ENCODE peak calls at places on chromosomes 2 and 18, in five cellular contexts. N, E, K, J and M are unnamed samples.

GRCh38 chr2:144886847-144887246 is 366.9 kb upstream of the ZEB2 start:
- DNase-seq in K (no peak), N (peak), J (no peak), E (peak), M (no peak)

GRCh38 chr18:49234984-49235383 is 225.5 kb downstream of the DYM start:
- DNase-seq in N (no peak), E (no peak), J (no peak), K (no peak), M (no peak)

GRCh38 chr18:53411511-53411910 is 813.0 kb downstream of the MBD2 start:
- DNase-seq in E (no peak), N (no peak), K (no peak), J (no peak), M (no peak)

GRCh38 chr2:196534533-196534932 is 105.0 kb upstream of the CCDC150 start:
- DNase-seq in N (no peak), K (no peak), J (no peak), E (no peak), M (no peak)

GRCh38 chr2:80002112-80002511 is 302.4 kb downstream of the LRRTM1 start:
- DNase-seq in K (no peak), E (no peak), J (no peak), N (no peak), M (no peak)

GRCh38 chr2:73877071-73877802 is 15.6 kb upstream of the ACTG2 start:
- DNase-seq in J (no peak), K (no peak), E (no peak), N (no peak), M (no peak)

GRCh38 chr2:190637903-190638618 is 10.8 kb upstream of the NAB1 start:
- DNase-seq in N (peak), K (no peak), E (no peak), J (peak), M (no peak)

GRCh38 chr2:194556639-194557038 is 1100.4 kb upstream of the SLC39A10 start:
- DNase-seq in J (no peak), E (no peak), N (no peak), K (no peak), M (no peak)

GRCh38 chr18:11885278-11885991 is 22.7 kb downstream of the MPPE1 start:
- DNase-seq in K (no peak), E (no peak), J (no peak), N (no peak), M (no peak)

GRCh38 chr2:190407662-190408537 is at the start of gene MFSD6:
- DNase-seq in K (peak), E (no peak), J (no peak), N (peak), M (peak)

GRCh38 chr2:158011055-158011771 is 90.5 kb upstream of the UPP2 start:
- DNase-seq in E (no peak), K (no peak), J (peak), N (no peak), M (no peak)

GRCh38 chr2:105546623-105546964 is 147.7 kb upstream of the FHL2 start:
- DNase-seq in K (no peak), E (no peak), N (no peak), J (no peak), M (no peak)

GRCh38 chr2:75466708-75467311 is 93.9 kb downstream of the EVA1A start:
- DNase-seq in E (peak), N (no peak), K (no peak), J (peak), M (no peak)

GRCh38 chr2:37472959-37473358 is 128.5 kb downstream of the QPCT start:
- DNase-seq in N (no peak), J (peak), K (no peak), E (peak), M (no peak)

GRCh38 chr18:32669549-32670165 is 103.2 kb downstream of the KLHL14 start:
- DNase-seq in J (no peak), E (no peak), N (no peak), K (no peak), M (no peak)

GRCh38 chr2:58428553-58429284 is 187.6 kb upstream of the FANCL start:
- DNase-seq in E (peak), J (no peak), K (no peak), N (no peak), M (no peak)

GRCh38 chr2:240644171-240644651 is 18.9 kb downstream of the GPR35 start:
- DNase-seq in E (no peak), K (no peak), J (no peak), N (no peak), M (no peak)

GRCh38 chr2:166088634-166089033 is 39.2 kb downstream of the SCN1A start:
- DNase-seq in K (no peak), E (peak), J (peak), N (no peak), M (no peak)

GRCh38 chr18:45634454-45634853 is 19.2 kb downstream of the SLC14A2 start:
- DNase-seq in K (no peak), J (no peak), E (no peak), N (no peak), M (no peak)

GRCh38 chr2:20415511-20415918 is 31.4 kb upstream of the RHOB start:
- DNase-seq in N (no peak), E (no peak), J (no peak), K (no peak), M (no peak)

GRCh38 chr2:162506706-162507105 is 162.8 kb downstream of the GCA start:
- DNase-seq in N (no peak), J (no peak), E (no peak), K (no peak), M (no peak)

GRCh38 chr2:67459761-67460160 is 62.6 kb downstream of the ETAA1 start:
- DNase-seq in K (no peak), E (no peak), N (no peak), J (no peak), M (no peak)

GRCh38 chr2:36562973-36563532 is 34.9 kb downstream of the FEZ2 start:
- DNase-seq in E (no peak), J (peak), K (no peak), N (no peak), M (no peak)

GRCh38 chr2:39264733-39265132 is 21.0 kb upstream of the CDKL4 start:
- DNase-seq in N (no peak), J (no peak), K (no peak), E (no peak), M (no peak)

GRCh38 chr2:167712275-167712674 is 535.1 kb downstream of the STK39 start:
- DNase-seq in E (no peak), N (no peak), J (no peak), K (no peak), M (no peak)

GRCh38 chr2:174597347-174598047 is at the start of gene WIPF1:
- DNase-seq in N (peak), E (peak), J (peak), K (no peak), M (peak)

GRCh38 chr18:80070825-80071224 is 36.6 kb downstream of the RBFA start:
- DNase-seq in K (no peak), N (no peak), E (no peak), J (no peak), M (no peak)

GRCh38 chr2:241900251-241901017 is 30.9 kb downstream of the RTP5 start:
- DNase-seq in E (no peak), K (no peak), J (no peak), N (no peak), M (peak)

GRCh38 chr2:157677941-157678340 is 49.3 kb upstream of the ACVR1C start:
- DNase-seq in J (no peak), K (no peak), E (no peak), N (no peak), M (no peak)

GRCh38 chr2:112480540-112481049 is 1.4 kb upstream of the TTL start:
- DNase-seq in N (no peak), K (peak), E (no peak), J (no peak), M (no peak)

GRCh38 chr18:13279181-13280065 is 60.9 kb downstream of the LDLRAD4 start:
- DNase-seq in N (no peak), E (no peak), K (no peak), J (no peak), M (no peak)

GRCh38 chr18:76126327-76126726 is 368.7 kb downstream of the ZNF516 start:
- DNase-seq in N (no peak), J (no peak), E (no peak), K (no peak), M (no peak)

GRCh38 chr2:309148-309969 is 21.5 kb upstream of the ALKAL2 start:
- DNase-seq in N (no peak), E (no peak), K (no peak), J (peak), M (no peak)

GRCh38 chr2:207848545-207848928 is 78.8 kb upstream of the FZD5 start:
- DNase-seq in J (no peak), N (no peak), K (no peak), E (no peak), M (no peak)

GRCh38 chr2:235723811-235724465 is 230.1 kb downstream of the AGAP1 start:
- DNase-seq in J (no peak), K (no peak), N (no peak), E (no peak), M (no peak)

GRCh38 chr18:10291568-10291981 is 162.9 kb upstream of the APCDD1 start:
- DNase-seq in N (no peak), E (peak), K (no peak), J (peak), M (no peak)

GRCh38 chr2:28640908-28641300 is 110.7 kb upstream of the PPP1CB start:
- DNase-seq in E (no peak), N (no peak), K (no peak), J (no peak), M (no peak)

GRCh38 chr2:65142515-65142914 is 12.6 kb upstream of the RAB1A start:
- DNase-seq in K (no peak), E (no peak), N (no peak), J (peak), M (no peak)
- TF ChIP-seq CTCF in K (no peak), E (no peak), N (peak), J (peak), M (no peak)

GRCh38 chr2:169871994-169872393 is 44.7 kb downstream of the UBR3 start:
- DNase-seq in J (no peak), E (no peak), K (no peak), N (no peak), M (no peak)

DNA sequence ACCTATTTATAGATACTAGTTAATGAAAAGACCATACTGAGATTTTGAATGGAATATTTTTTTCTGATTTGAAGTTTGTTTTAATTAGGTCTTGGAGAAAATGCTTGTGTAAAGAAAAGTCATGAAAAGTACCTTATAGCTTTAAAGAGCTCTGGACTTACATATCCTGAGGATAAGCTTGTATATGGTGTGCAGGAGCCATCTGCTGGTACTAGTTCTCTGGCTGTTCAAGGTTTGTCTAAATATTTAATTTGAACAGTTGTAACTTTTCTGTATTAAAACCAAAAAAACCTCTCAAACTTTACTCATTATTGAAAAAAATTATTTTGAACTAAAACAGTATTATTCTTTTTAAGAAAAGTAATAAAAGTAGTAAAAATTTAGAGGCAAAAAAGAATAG is 50.2 kb downstream of the UBR3 start:
- DNase-seq in J (peak), K (no peak), E (peak), N (no peak), M (no peak)
- TF ChIP-seq CTCF in J (peak), K (peak), E (peak), N (peak), M (no peak)

GRCh38 chr2:180980185-180980942 is at the start of gene UBE2E3:
- DNase-seq in K (peak), J (peak), N (peak), E (peak), M (peak)
- TF ChIP-seq CTCF in K (no peak), J (peak), N (peak), E (peak), M (peak)

GRCh38 chr2:17149945-17150344 is 368.3 kb downstream of the RAD51AP2 start:
- DNase-seq in N (no peak), J (no peak), K (no peak), E (no peak), M (no peak)

GRCh38 chr2:17146358-17146757 is 371.9 kb downstream of the RAD51AP2 start:
- DNase-seq in E (no peak), N (no peak), K (no peak), J (no peak), M (no peak)

GRCh38 chr2:17148298-17149228 is 369.7 kb downstream of the RAD51AP2 start:
- DNase-seq in J (peak), K (no peak), E (peak), N (no peak), M (no peak)
- TF ChIP-seq CTCF in J (peak), K (no peak), E (peak), N (no peak), M (no peak)

GRCh38 chr18:23735021-23735464 is 45.8 kb downstream of the LAMA3 start:
- DNase-seq in J (peak), E (peak), K (no peak), N (no peak), M (no peak)
- TF ChIP-seq CTCF in J (no peak), E (no peak), K (no peak), N (no peak), M (no peak)

GRCh38 chr2:95391641-95392310 is 10.7 kb upstream of the FAHD2A start:
- DNase-seq in K (no peak), J (no peak), N (no peak), E (no peak), M (no peak)

GRCh38 chr2:95392320-95392719 is 10.2 kb upstream of the FAHD2A start:
- DNase-seq in K (no peak), N (no peak), E (no peak), J (no peak), M (no peak)

GRCh38 chr2:95390881-95391321 is 11.6 kb upstream of the FAHD2A start:
- DNase-seq in J (no peak), E (no peak), K (no peak), N (no peak), M (no peak)

GRCh38 chr2:95393901-95394300 is 8.6 kb upstream of the FAHD2A start:
- DNase-seq in K (no peak), J (no peak), N (no peak), E (no peak), M (no peak)

DNA sequence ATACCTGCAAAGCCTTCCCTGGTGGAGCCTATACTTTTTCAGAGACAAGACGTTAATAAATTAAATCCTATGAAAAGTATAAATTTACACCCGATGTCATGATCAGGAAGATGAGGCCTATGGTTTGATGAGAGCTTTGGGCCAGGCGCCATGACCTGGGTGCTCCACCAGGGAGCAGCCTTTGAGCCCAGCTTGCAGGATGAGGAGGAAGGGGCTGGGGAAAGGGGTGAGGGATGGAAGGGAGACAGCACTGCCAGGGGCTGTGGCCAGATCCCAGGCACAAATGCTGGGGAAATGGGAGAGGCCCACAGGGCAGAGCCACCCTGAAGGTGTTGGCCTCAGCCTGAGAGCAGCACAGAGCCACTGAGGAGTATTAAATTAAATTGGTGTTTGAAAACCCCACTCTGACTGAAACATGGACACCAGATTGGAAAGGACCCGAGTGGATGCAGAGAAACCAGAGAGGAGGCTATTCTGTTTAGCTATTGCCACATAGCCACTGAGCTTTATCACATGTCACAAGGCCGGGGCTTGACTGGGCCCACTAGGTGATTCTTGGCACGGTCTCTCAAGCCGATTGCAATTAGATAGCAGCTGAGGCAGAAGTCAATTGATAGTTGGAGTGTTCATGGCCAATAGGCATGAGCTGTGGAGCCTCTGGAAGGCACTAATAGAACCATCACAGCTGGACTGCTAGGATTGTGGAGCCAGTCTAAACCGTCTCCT is 9.6 kb upstream of the FAHD2A start:
- DNase-seq in J (no peak), K (no peak), N (no peak), E (no peak), M (no peak)
- TF ChIP-seq CTCF in J (peak), K (no peak), N (no peak), E (peak), M (no peak)

GRCh38 chr18:62933261-62933887 is 218.0 kb downstream of the PHLPP1 start:
- DNase-seq in K (no peak), E (no peak), N (no peak), J (no peak), M (no peak)

GRCh38 chr18:62937065-62937464 is 221.7 kb downstream of the PHLPP1 start:
- DNase-seq in K (no peak), J (peak), N (no peak), E (no peak), M (no peak)

GRCh38 chr18:62938451-62938850 is 223.1 kb downstream of the PHLPP1 start:
- DNase-seq in J (no peak), E (no peak), N (no peak), K (no peak), M (no peak)

GRCh38 chr18:62938006-62938405 is 222.7 kb downstream of the PHLPP1 start:
- DNase-seq in E (no peak), N (no peak), K (no peak), J (peak), M (no peak)

DNA sequence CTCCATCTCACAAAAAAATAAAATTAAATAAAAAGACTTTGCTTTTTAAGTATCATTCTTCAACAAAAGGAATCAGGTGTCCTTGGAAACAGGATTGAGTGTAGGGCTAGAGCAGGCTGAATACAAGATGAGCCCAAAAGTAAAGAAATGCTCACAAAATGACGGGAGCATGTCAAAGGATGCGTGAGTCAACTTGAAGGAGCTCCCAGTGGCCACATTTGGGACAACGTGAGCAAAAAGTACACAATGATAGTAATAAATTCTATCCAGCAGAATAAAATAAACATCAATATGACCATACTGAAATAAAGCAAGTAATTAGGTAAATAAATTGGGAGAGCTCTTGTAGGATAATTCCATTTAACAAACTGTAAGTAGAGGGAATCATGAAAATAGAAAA is 220.7 kb downstream of the PHLPP1 start:
- DNase-seq in J (no peak), E (no peak), N (no peak), K (no peak), M (no peak)
- TF ChIP-seq CTCF in J (peak), E (no peak), N (no peak), K (no peak), M (no peak)

GRCh38 chr2:128722469-128722868 is 403.8 kb upstream of the HS6ST1 start:
- DNase-seq in N (no peak), J (no peak), K (no peak), E (no peak), M (no peak)

GRCh38 chr2:128724547-128724946 is 405.9 kb upstream of the HS6ST1 start:
- DNase-seq in E (no peak), N (no peak), K (no peak), J (no peak), M (no peak)

GRCh38 chr2:128716371-128716770 is 397.7 kb upstream of the HS6ST1 start:
- DNase-seq in N (no peak), J (no peak), E (no peak), K (no peak), M (no peak)

GRCh38 chr2:128717758-128718710 is 399.4 kb upstream of the HS6ST1 start:
- DNase-seq in N (no peak), E (no peak), J (no peak), K (no peak), M (no peak)

DNA sequence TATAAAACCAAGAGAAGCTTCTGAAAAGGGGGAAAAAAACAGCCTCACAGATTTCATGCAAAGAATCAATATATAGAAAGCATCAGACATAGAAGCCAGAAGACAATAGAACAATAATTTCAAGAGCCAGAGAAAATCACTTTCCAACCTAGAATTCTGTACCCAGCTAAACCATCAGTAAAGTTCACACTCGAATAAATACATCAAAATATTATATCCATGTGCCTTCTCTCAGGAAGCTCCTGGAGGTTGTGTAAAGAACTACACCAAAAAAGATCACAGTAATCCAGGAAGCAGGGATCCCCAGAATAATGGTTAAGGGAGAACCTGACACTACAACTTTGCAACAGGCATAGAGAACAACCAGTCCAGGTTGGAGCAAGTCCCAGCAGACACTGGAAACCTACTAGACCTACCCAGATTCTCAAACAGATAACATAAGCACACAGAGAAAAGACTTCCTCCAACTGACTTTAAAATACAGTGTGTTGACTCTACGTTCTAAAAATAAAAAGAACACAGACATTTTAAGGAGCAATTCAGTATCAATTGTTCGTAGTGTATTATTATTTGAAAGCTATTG is 401.9 kb upstream of the HS6ST1 start:
- DNase-seq in K (no peak), J (no peak), E (no peak), N (no peak), M (no peak)
- TF ChIP-seq CTCF in K (no peak), J (peak), E (no peak), N (no peak), M (no peak)